ENCODE peak calls at places on chromosomes 16 and 17, in four cellular contexts. R is posterior cingulate gyrus, N is activated T-helper 1 cell treated with Interleukin-2 at 50 U/mL for 16 hours, B is iPS DF 19.7. Z is an unnamed sample.

GRCh38 chr17:16923097-16923903 is 48.6 kb downstream of the TNFRSF13B start:
- DNase-seq in R (no peak), N (no peak), B (no peak), Z (no peak)

GRCh38 chr17:40472733-40473452 is 28.5 kb downstream of the TNS4 start:
- DNase-seq in R (no peak), N (no peak), B (no peak), Z (peak)

GRCh38 chr17:42670199-42670924 is 6.4 kb downstream of the PLEKHH3 start:
- DNase-seq in R (peak), N (peak), B (no peak), Z (no peak)

GRCh38 chr17:73203788-73204479 is 11.1 kb downstream of the COG1 start:
- DNase-seq in R (no peak), N (no peak), B (no peak), Z (no peak)

GRCh38 chr16:73356401-73357079 is 308.6 kb upstream of the ZFHX3 start:
- DNase-seq in R (no peak), N (no peak), B (peak), Z (no peak)

GRCh38 chr16:22284637-22285515 is 12.3 kb upstream of the POLR3E start:
- DNase-seq in R (no peak), N (no peak), B (no peak), Z (peak)

GRCh38 chr16:84475643-84476240 is 28.7 kb downstream of the MEAK7 start:
- DNase-seq in R (no peak), N (no peak), B (no peak), Z (no peak)

GRCh38 chr16:30585022-30585399 is 486 bp downstream of the ZNF785 start:
- DNase-seq in R (no peak), N (no peak), B (no peak), Z (no peak)

GRCh38 chr17:74990581-74991105 is 3.2 kb downstream of the CDR2L start:
- DNase-seq in R (no peak), N (no peak), B (no peak), Z (no peak)

GRCh38 chr16:83248735-83249469 is 558.9 kb upstream of the HSBP1 start:
- DNase-seq in R (no peak), N (no peak), B (no peak), Z (no peak)

GRCh38 chr17:17375826-17376225 is 72.7 kb downstream of the NT5M start:
- DNase-seq in R (no peak), N (no peak), B (no peak), Z (peak)

GRCh38 chr17:22507823-22508222 is 815.5 kb downstream of the KCNJ18 start:
- DNase-seq in R (no peak), N (no peak), B (no peak), Z (no peak)

GRCh38 chr17:6796887-6797490 is 21.0 kb downstream of the FBXO39 start:
- DNase-seq in R (no peak), N (no peak), B (no peak), Z (no peak)

GRCh38 chr16:14077918-14078317 is 6.8 kb downstream of the MRTFB start:
- DNase-seq in R (no peak), N (no peak), B (no peak), Z (no peak)

GRCh38 chr16:30934827-30935557 is 11.6 kb downstream of the FBXL19 start:
- DNase-seq in R (no peak), N (no peak), B (no peak), Z (peak)

GRCh38 chr16:67441907-67442306 is 11.0 kb downstream of the HSD11B2 start:
- DNase-seq in R (no peak), N (no peak), B (no peak), Z (peak)

GRCh38 chr17:6104956-6105355 is 34.8 kb downstream of the WSCD1 start:
- DNase-seq in R (no peak), N (no peak), B (no peak), Z (no peak)

GRCh38 chr16:21199607-21200218 is 11.7 kb downstream of the ZP2 start:
- DNase-seq in R (no peak), N (no peak), B (no peak), Z (no peak)

GRCh38 chr17:81028506-81028858 is 6.5 kb upstream of the BAIAP2 start:
- DNase-seq in R (peak), N (no peak), B (no peak), Z (no peak)

GRCh38 chr17:74987909-74988711 is 678 bp downstream of the CDR2L start:
- DNase-seq in R (peak), N (no peak), B (no peak), Z (peak)

GRCh38 chr17:19534562-19535149 is 1.0 kb downstream of the SLC47A1 start:
- DNase-seq in R (no peak), N (no peak), B (no peak), Z (no peak)

GRCh38 chr16:9772526-9772925 is 409.7 kb downstream of the GRIN2A start:
- DNase-seq in R (no peak), N (no peak), B (no peak), Z (no peak)

GRCh38 chr16:3022208-3022696 is 1.5 kb downstream of the HCFC1R1 start:
- DNase-seq in R (peak), N (peak), B (no peak), Z (peak)

GRCh38 chr16:87839542-87840461 is 29.5 kb downstream of the SLC7A5 start:
- DNase-seq in R (no peak), N (no peak), B (no peak), Z (no peak)

GRCh38 chr17:49162866-49163265 is 30.3 kb downstream of the B4GALNT2 start:
- DNase-seq in R (no peak), N (no peak), B (no peak), Z (no peak)

GRCh38 chr17:82587234-82588086 is 60.8 kb downstream of the WDR45B start:
- DNase-seq in R (no peak), N (no peak), B (no peak), Z (no peak)

GRCh38 chr16:16005725-16006124 is 56.3 kb downstream of the ABCC1 start:
- DNase-seq in R (peak), N (no peak), B (no peak), Z (peak)

GRCh38 chr17:17783825-17784598 is 52.8 kb downstream of the SREBF1 start:
- DNase-seq in R (peak), N (no peak), B (no peak), Z (peak)

GRCh38 chr17:66365204-66365524 is 62.8 kb downstream of the PRKCA start:
- DNase-seq in R (no peak), N (no peak), B (no peak), Z (no peak)

GRCh38 chr16:57694556-57695377 is at the start of gene DRC7:
- DNase-seq in R (peak), N (no peak), B (peak), Z (peak)

GRCh38 chr17:5237541-5238016 is 2.9 kb upstream of the SCIMP start:
- DNase-seq in R (no peak), N (no peak), B (peak), Z (peak)

GRCh38 chr17:80361495-80362220 is 53.3 kb upstream of the ENDOV start:
- DNase-seq in R (peak), N (no peak), B (no peak), Z (peak)

GRCh38 chr17:75129576-75129975 is 2.0 kb downstream of the NT5C start:
- DNase-seq in R (peak), N (no peak), B (no peak), Z (no peak)

GRCh38 chr16:71542377-71542776 is 16.2 kb downstream of the CHST4 start:
- DNase-seq in R (no peak), N (peak), B (no peak), Z (peak)

Z was measured in adipocyte.